ENCODE peak calls at places on chromosome 22, in seven cellular contexts. R, W, E, D, N, G and H are unnamed samples.

GRCh38 chr22:44348963-44349950 is 36.5 kb upstream of the SHISAL1 start:
- DNase-seq in R (no peak), W (no peak), E (no peak), D (no peak), N (no peak), G (peak; percentile 80), H (no peak)

GRCh38 chr22:22928666-22929380 is 41.2 kb downstream of the IGLL5 start:
- DNase-seq in R (no peak), W (no peak), E (no peak), D (peak; percentile 25), N (peak; percentile 66), G (no peak), H (no peak)

GRCh38 chr22:39013923-39014722 is at the start of gene APOBEC3C:
- DNase-seq in R (peak; percentile 30), W (peak; percentile 85), E (peak; percentile 79), D (peak; percentile 84), N (peak; percentile 86), G (peak; percentile 87), H (peak; percentile 87)

GRCh38 chr22:21712751-21713427 is 22.7 kb downstream of the YPEL1 start:
- DNase-seq in R (peak; percentile 85), W (peak; percentile 63), E (peak; percentile 93), D (peak; percentile 80), N (peak; percentile 65), G (peak; percentile 71), H (peak; percentile 79)

GRCh38 chr22:21626073-21626734 is 3.6 kb downstream of the YDJC start:
- DNase-seq in R (no peak), W (no peak), E (no peak), D (no peak), N (no peak), G (no peak), H (no peak)

GRCh38 chr22:21447694-21448402 is 19.3 kb upstream of the TMEM191C start:
- DNase-seq in R (no peak), W (peak; percentile 2), E (peak; percentile 24), D (peak; percentile 83), N (no peak), G (no peak), H (peak; percentile 20)

GRCh38 chr22:37022483-37023337 is 3.2 kb downstream of the MPST start:
- DNase-seq in R (no peak), W (no peak), E (no peak), D (no peak), N (no peak), G (no peak), H (no peak)

GRCh38 chr22:45105281-45105700 is 58.4 kb upstream of the NUP50 start:
- DNase-seq in R (no peak), W (peak; percentile 74), E (no peak), D (no peak), N (no peak), G (no peak), H (no peak)

GRCh38 chr22:17366830-17367229 is 2.4 kb upstream of the CECR2 start:
- DNase-seq in R (no peak), W (no peak), E (peak; percentile 70), D (no peak), N (peak; percentile 50), G (peak; percentile 49), H (peak; percentile 47)

GRCh38 chr22:39954584-39955055 is 5.6 kb upstream of the TMA7B start:
- DNase-seq in R (no peak), W (no peak), E (peak; percentile 58), D (peak; percentile 40), N (no peak), G (no peak), H (no peak)

GRCh38 chr22:27997538-27997937 is 78.5 kb upstream of the PITPNB start:
- DNase-seq in R (no peak), W (no peak), E (no peak), D (no peak), N (no peak), G (peak; percentile 5), H (peak; percentile 1)

GRCh38 chr22:48492371-48493320 is 1335.0 kb downstream of the BRD1 start:
- DNase-seq in R (peak; percentile 66), W (peak; percentile 63), E (peak; percentile 89), D (peak; percentile 73), N (peak; percentile 49), G (peak; percentile 70), H (peak; percentile 45)

GRCh38 chr22:32416556-32417085 is 4.6 kb upstream of the RTCB start:
- DNase-seq in R (no peak), W (no peak), E (peak; percentile 91), D (no peak), N (no peak), G (no peak), H (no peak)

GRCh38 chr22:39893526-39893925 is at the start of gene ENTHD1:
- DNase-seq in R (no peak), W (no peak), E (no peak), D (no peak), N (no peak), G (no peak), H (no peak)

DNA sequence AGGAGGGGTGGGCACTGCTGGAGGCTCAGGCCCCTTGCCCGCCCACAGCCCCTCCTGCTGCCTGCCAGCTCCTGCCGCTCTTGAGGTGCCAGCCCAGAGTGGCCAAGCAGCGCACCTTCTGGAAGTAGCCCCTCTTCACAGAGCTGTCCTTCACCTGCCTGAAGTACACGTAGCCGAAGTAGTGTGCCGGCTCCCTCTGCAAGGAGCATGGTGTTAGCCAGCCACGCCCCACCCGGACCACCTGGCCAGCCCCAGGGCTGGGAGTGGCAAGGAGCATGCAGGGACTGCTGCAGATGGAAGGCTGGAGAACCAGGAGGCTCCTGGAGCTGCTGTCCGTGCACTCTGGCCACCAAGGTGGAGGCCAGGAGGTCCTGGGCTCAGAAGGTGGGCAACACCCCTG is 9.6 kb downstream of the DENND6B start:
- DNase-seq in R (no peak), W (no peak), E (no peak), D (no peak), N (no peak), G (no peak), H (peak; percentile 16)
- H3K4me1 ChIP-seq in R (peaks cover 9% of the 10 kb centered on the region), W (no peaks in the 10 kb centered on the region), E (no peaks in the 10 kb centered on the region), D (no peaks in the 10 kb centered on the region), N (peaks cover 4% of the 10 kb centered on the region), G (no peaks in the 10 kb centered on the region), H (peaks cover 9% of the 10 kb centered on the region)

DNA sequence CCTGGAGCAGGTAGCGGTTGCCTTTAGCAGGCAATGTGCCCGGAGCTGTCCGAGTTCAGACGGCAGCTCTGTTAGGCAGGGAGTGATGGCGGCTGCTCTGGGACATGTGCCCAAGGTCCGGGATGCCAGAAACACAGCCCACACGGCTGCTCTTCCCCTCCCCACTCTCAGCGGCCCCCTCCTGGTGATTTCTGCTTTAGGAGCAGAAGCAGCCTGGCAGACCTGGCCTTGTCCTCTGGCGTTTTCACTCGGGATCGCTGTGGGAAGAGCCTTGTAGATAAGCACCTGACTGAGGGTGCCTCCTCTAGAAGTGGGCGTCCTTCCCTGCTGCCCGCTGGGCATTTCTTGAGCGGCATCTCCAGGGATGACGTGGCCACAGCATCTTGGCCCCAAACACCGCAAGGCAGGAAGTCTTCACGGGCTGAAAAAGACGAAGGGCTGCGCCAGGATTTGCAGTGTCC is 392.2 kb downstream of the TBC1D22A start:
- DNase-seq in R (no peak), W (peak; percentile 57), E (peak; percentile 14), D (peak; percentile 93), N (no peak), G (peak; percentile 86), H (peak; percentile 64)
- H3K4me3 ChIP-seq in R (no peak overlapping the region), W (peak overlapping the region; percentile 6), E (no peak overlapping the region), D (no peak overlapping the region), N (no peak overlapping the region), G (peak overlapping the region; percentile 35), H (peak overlapping the region; percentile 31)

DNA sequence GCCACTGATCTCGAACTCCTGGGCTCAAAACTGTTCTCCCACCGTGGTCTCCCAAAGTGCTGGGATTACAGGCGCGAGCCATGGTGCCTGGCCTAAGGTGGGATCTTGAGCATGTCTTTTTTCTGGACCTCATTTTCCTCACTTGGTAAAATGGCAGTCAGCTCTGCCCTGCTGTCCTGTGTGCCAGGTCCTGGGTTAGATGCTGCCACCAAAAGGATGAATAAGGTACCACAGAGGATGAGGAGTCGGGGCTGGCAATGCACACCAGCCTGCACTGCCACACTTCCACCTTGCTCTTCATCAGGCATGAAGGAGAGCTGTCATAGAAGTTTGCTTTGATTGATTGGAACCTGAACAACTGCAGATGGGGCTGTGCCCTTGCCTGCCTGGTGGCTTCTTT is 32.3 kb downstream of the ACO2 start:
- DNase-seq in R (peak; percentile 16), W (no peak), E (peak; percentile 52), D (no peak), N (no peak), G (no peak), H (peak; percentile 37)
- TF ChIP-seq CTCF in R (peak; percentile 25), W (no peak), E (peak; percentile 50), D (peak; percentile 33), N (no peak), G (no peak), H (peak; percentile 50)

GRCh38 chr22:35661377-35661937 is 13.2 kb downstream of the APOL6 start:
- DNase-seq in R (no peak), W (no peak), E (no peak), D (no peak), N (no peak), G (no peak), H (no peak)
- H3K4me1 ChIP-seq in R (peaks cover 4% of the 10 kb centered on the region), W (no peaks in the 10 kb centered on the region), E (peaks cover 33% of the 10 kb centered on the region), D (no peaks in the 10 kb centered on the region), N (peaks cover 8% of the 10 kb centered on the region), G (peaks cover 7% of the 10 kb centered on the region), H (peaks cover 7% of the 10 kb centered on the region)

GRCh38 chr22:49723478-49724029 is 104.1 kb downstream of the BRD1 start:
- DNase-seq in R (no peak), W (no peak), E (no peak), D (no peak), N (no peak), G (no peak), H (no peak)
- H3K4me3 ChIP-seq in R (no peak overlapping the region), W (no peak overlapping the region), E (peak overlapping the region; percentile 55), D (no peak overlapping the region), N (no peak overlapping the region), G (no peak overlapping the region), H (no peak overlapping the region)

GRCh38 chr22:42353883-42354727 is 78.1 kb downstream of the NFAM1 start:
- DNase-seq in R (no peak), W (no peak), E (peak; percentile 80), D (peak; percentile 32), N (no peak), G (no peak), H (peak; percentile 85)
- TF ChIP-seq CTCF in R (no peak), W (no peak), E (peak; percentile 19), D (no peak), N (no peak), G (no peak), H (peak; percentile 42)

GRCh38 chr22:31235076-31235475 is 23.0 kb downstream of the LIMK2 start:
- DNase-seq in R (peak; percentile 84), W (no peak), E (no peak), D (no peak), N (no peak), G (no peak), H (no peak)
- H3K4me1 ChIP-seq in R (peaks cover 76% of the 10 kb centered on the region), W (peaks cover 6% of the 10 kb centered on the region), E (no peaks in the 10 kb centered on the region), D (peaks cover 15% of the 10 kb centered on the region), N (peaks cover 21% of the 10 kb centered on the region), G (no peaks in the 10 kb centered on the region), H (peaks cover 7% of the 10 kb centered on the region)

DNA sequence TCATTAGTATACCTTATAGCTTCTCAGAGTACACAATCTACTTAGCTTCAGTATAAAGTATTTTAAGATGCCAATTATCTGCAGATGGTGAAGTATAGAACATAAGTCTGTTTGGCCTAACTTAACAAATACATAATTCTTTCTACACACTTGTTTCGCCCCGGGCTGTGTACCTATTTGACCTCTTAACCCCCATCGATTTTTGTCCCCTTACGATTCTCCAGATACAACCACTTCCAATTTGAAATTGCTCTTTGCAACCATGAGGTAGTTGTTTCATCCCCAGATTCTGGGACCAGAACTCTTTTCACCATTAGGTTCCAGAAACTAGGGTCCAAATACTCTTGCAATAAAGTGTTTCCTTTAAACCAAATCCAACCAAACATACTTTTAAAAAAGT is 10.0 kb upstream of the UPB1 start:
- DNase-seq in R (no peak), W (no peak), E (no peak), D (no peak), N (no peak), G (no peak), H (no peak)
- H3K4me3 ChIP-seq in R (no peak overlapping the region), W (no peak overlapping the region), E (no peak overlapping the region), D (no peak overlapping the region), N (no peak overlapping the region), G (no peak overlapping the region), H (no peak overlapping the region)